ENCODE peak calls at places on chromosomes 7 and 10, in four cellular contexts. One of them, this sample, is unnamed.

GRCh38 chr7:92436843-92437445 is 10.3 kb upstream of the GATAD1 start:
- DNase-seq in type B pancreatic cell: no peak
- DNase-seq in small intestine: no peak
- DNase-seq in hepatocyte: no peak
- DNase-seq in this sample: no peak

GRCh38 chr10:88478256-88478655 is 104.9 kb downstream of the RNLS start:
- DNase-seq in type B pancreatic cell: no peak
- DNase-seq in small intestine: no peak
- DNase-seq in hepatocyte: no peak
- DNase-seq in this sample: no peak

GRCh38 chr10:27258838-27259532 is 18.4 kb upstream of the ACBD5 start:
- DNase-seq in type B pancreatic cell: no peak
- DNase-seq in small intestine: peak
- DNase-seq in hepatocyte: peak
- DNase-seq in this sample: no peak

GRCh38 chr10:51178634-51179033 is 104.3 kb downstream of the PRKG1 start:
- DNase-seq in type B pancreatic cell: no peak
- DNase-seq in small intestine: no peak
- DNase-seq in hepatocyte: no peak
- DNase-seq in this sample: no peak

GRCh38 chr10:124612611-124613498 is 131.3 kb downstream of the FAM53B start:
- DNase-seq in type B pancreatic cell: no peak
- DNase-seq in small intestine: no peak
- DNase-seq in hepatocyte: no peak
- DNase-seq in this sample: no peak

GRCh38 chr7:155322530-155322929 is 24.9 kb downstream of the INSIG1 start:
- DNase-seq in type B pancreatic cell: no peak
- DNase-seq in small intestine: no peak
- DNase-seq in hepatocyte: no peak
- DNase-seq in this sample: no peak

GRCh38 chr7:115009139-115009538 is 87.2 kb downstream of the MDFIC start:
- DNase-seq in type B pancreatic cell: no peak
- DNase-seq in small intestine: peak
- DNase-seq in hepatocyte: no peak
- DNase-seq in this sample: no peak

GRCh38 chr10:16030562-16030961 is 170.3 kb upstream of the MINDY3 start:
- DNase-seq in type B pancreatic cell: no peak
- DNase-seq in small intestine: no peak
- DNase-seq in hepatocyte: no peak
- DNase-seq in this sample: no peak

GRCh38 chr10:102115775-102116174 is 4.4 kb downstream of the LDB1 start:
- DNase-seq in type B pancreatic cell: no peak
- DNase-seq in small intestine: no peak
- DNase-seq in hepatocyte: no peak
- DNase-seq in this sample: no peak

GRCh38 chr7:135914346-135914745 is 62.8 kb downstream of the MTPN start:
- DNase-seq in type B pancreatic cell: no peak
- DNase-seq in small intestine: no peak
- DNase-seq in hepatocyte: no peak
- DNase-seq in this sample: no peak

GRCh38 chr10:18608581-18608980 is 42.8 kb downstream of the NSUN6 start:
- DNase-seq in type B pancreatic cell: no peak
- DNase-seq in small intestine: no peak
- DNase-seq in hepatocyte: no peak
- DNase-seq in this sample: no peak

GRCh38 chr7:155950898-155951553 is 138.8 kb upstream of the SHH start:
- DNase-seq in type B pancreatic cell: no peak
- DNase-seq in small intestine: peak
- DNase-seq in hepatocyte: no peak
- DNase-seq in this sample: no peak

GRCh38 chr10:17872191-17873091 is 63.3 kb downstream of the MRC1 start:
- DNase-seq in type B pancreatic cell: no peak
- DNase-seq in small intestine: peak
- DNase-seq in hepatocyte: peak
- DNase-seq in this sample: peak

GRCh38 chr10:5094265-5095205 is at the start of gene AKR1C3:
- DNase-seq in type B pancreatic cell: no peak
- DNase-seq in small intestine: peak
- DNase-seq in hepatocyte: peak
- DNase-seq in this sample: peak

GRCh38 chr10:89515031-89515841 is 20.2 kb downstream of the SLC16A12 start:
- DNase-seq in type B pancreatic cell: no peak
- DNase-seq in small intestine: no peak
- DNase-seq in hepatocyte: peak
- DNase-seq in this sample: peak

GRCh38 chr7:156566812-156567549 is 73.6 kb upstream of the RNF32 start:
- DNase-seq in type B pancreatic cell: no peak
- DNase-seq in small intestine: peak
- DNase-seq in hepatocyte: no peak
- DNase-seq in this sample: peak

GRCh38 chr7:51262796-51263519 is 53.7 kb downstream of the COBL start:
- DNase-seq in type B pancreatic cell: no peak
- DNase-seq in small intestine: no peak
- DNase-seq in hepatocyte: no peak
- DNase-seq in this sample: no peak

This sample was measured in renal cortical epithelial cell.